ENCODE peak calls at places on chromosomes 6 and 20, in eight cellular contexts. One of them, this sample, is unnamed.

GRCh38 chr6:36595168-36595818 is 1.1 kb downstream of the SRSF3 start:
- DNase-seq in IMR-90: peak
- DNase-seq in neural progenitor cell: peak
- DNase-seq in AG09319: no peak
- DNase-seq in WERI-Rb-1: peak
- DNase-seq in GM12865: no peak
- DNase-seq in H9: no peak
- DNase-seq in testis: peak
- DNase-seq in this sample: peak

GRCh38 chr20:11076434-11076833 is 402.6 kb upstream of the JAG1 start:
- DNase-seq in IMR-90: no peak
- DNase-seq in neural progenitor cell: peak
- DNase-seq in AG09319: no peak
- DNase-seq in WERI-Rb-1: no peak
- DNase-seq in GM12865: no peak
- DNase-seq in H9: no peak
- DNase-seq in testis: no peak
- DNase-seq in this sample: no peak

GRCh38 chr6:88725111-88725711 is 238.2 kb downstream of the RNGTT start:
- DNase-seq in IMR-90: peak
- DNase-seq in neural progenitor cell: peak
- DNase-seq in AG09319: no peak
- DNase-seq in WERI-Rb-1: peak
- DNase-seq in GM12865: peak
- DNase-seq in H9: peak
- DNase-seq in testis: peak
- DNase-seq in this sample: peak

GRCh38 chr20:47989957-47990356 is 204.7 kb upstream of the SULF2 start:
- DNase-seq in IMR-90: no peak
- DNase-seq in neural progenitor cell: no peak
- DNase-seq in AG09319: no peak
- DNase-seq in WERI-Rb-1: peak
- DNase-seq in GM12865: no peak
- DNase-seq in H9: no peak
- DNase-seq in testis: no peak
- DNase-seq in this sample: no peak

GRCh38 chr6:28943557-28944411 is 20.0 kb upstream of the TRIM27 start:
- DNase-seq in IMR-90: peak
- DNase-seq in neural progenitor cell: peak
- DNase-seq in AG09319: peak
- DNase-seq in WERI-Rb-1: peak
- DNase-seq in GM12865: peak
- DNase-seq in H9: peak
- DNase-seq in testis: peak
- DNase-seq in this sample: peak

GRCh38 chr20:33443006-33443511 is 504 bp downstream of the SNTA1 start:
- DNase-seq in IMR-90: no peak
- DNase-seq in neural progenitor cell: no peak
- DNase-seq in AG09319: no peak
- DNase-seq in WERI-Rb-1: no peak
- DNase-seq in GM12865: peak
- DNase-seq in H9: no peak
- DNase-seq in testis: no peak
- DNase-seq in this sample: no peak

GRCh38 chr6:104409913-104410312 is 449.8 kb downstream of the HACE1 start:
- DNase-seq in IMR-90: no peak
- DNase-seq in neural progenitor cell: no peak
- DNase-seq in AG09319: no peak
- DNase-seq in WERI-Rb-1: no peak
- DNase-seq in GM12865: no peak
- DNase-seq in H9: no peak
- DNase-seq in testis: no peak
- DNase-seq in this sample: no peak

GRCh38 chr6:17315262-17315661 is 34.1 kb downstream of the RBM24 start:
- DNase-seq in IMR-90: no peak
- DNase-seq in neural progenitor cell: no peak
- DNase-seq in AG09319: no peak
- DNase-seq in WERI-Rb-1: no peak
- DNase-seq in GM12865: no peak
- DNase-seq in H9: no peak
- DNase-seq in testis: no peak
- DNase-seq in this sample: no peak

GRCh38 chr20:64095455-64095854 is 11.3 kb upstream of the LKAAEAR1 start:
- DNase-seq in IMR-90: no peak
- DNase-seq in neural progenitor cell: no peak
- DNase-seq in AG09319: no peak
- DNase-seq in WERI-Rb-1: no peak
- DNase-seq in GM12865: no peak
- DNase-seq in H9: no peak
- DNase-seq in testis: no peak
- DNase-seq in this sample: no peak

GRCh38 chr20:50317644-50318043 is 127.0 kb downstream of the CEBPB start:
- DNase-seq in IMR-90: no peak
- DNase-seq in neural progenitor cell: no peak
- DNase-seq in AG09319: no peak
- DNase-seq in WERI-Rb-1: no peak
- DNase-seq in GM12865: no peak
- DNase-seq in H9: no peak
- DNase-seq in testis: no peak
- DNase-seq in this sample: no peak

GRCh38 chr20:63735859-63736718 is at the start of gene LIME1:
- DNase-seq in IMR-90: no peak
- DNase-seq in neural progenitor cell: no peak
- DNase-seq in AG09319: no peak
- DNase-seq in WERI-Rb-1: no peak
- DNase-seq in GM12865: peak
- DNase-seq in H9: peak
- DNase-seq in testis: no peak
- DNase-seq in this sample: no peak

GRCh38 chr6:69763763-69764162 is 33.0 kb downstream of the LMBRD1 start:
- DNase-seq in IMR-90: no peak
- DNase-seq in neural progenitor cell: no peak
- DNase-seq in AG09319: no peak
- DNase-seq in WERI-Rb-1: no peak
- DNase-seq in GM12865: no peak
- DNase-seq in H9: no peak
- DNase-seq in testis: no peak
- DNase-seq in this sample: no peak

GRCh38 chr20:31608256-31608980 is 3.3 kb downstream of the ID1 start:
- DNase-seq in IMR-90: peak
- DNase-seq in neural progenitor cell: peak
- DNase-seq in AG09319: no peak
- DNase-seq in WERI-Rb-1: peak
- DNase-seq in GM12865: no peak
- DNase-seq in H9: peak
- DNase-seq in testis: peak
- DNase-seq in this sample: peak

GRCh38 chr6:15472626-15473025 is 190.2 kb downstream of the DTNBP1 start:
- DNase-seq in IMR-90: no peak
- DNase-seq in neural progenitor cell: no peak
- DNase-seq in AG09319: no peak
- DNase-seq in WERI-Rb-1: no peak
- DNase-seq in GM12865: no peak
- DNase-seq in H9: no peak
- DNase-seq in testis: no peak
- DNase-seq in this sample: no peak

GRCh38 chr6:15530411-15530810 is 132.4 kb downstream of the DTNBP1 start:
- DNase-seq in IMR-90: no peak
- DNase-seq in neural progenitor cell: no peak
- DNase-seq in AG09319: no peak
- DNase-seq in WERI-Rb-1: no peak
- DNase-seq in GM12865: no peak
- DNase-seq in H9: peak
- DNase-seq in testis: no peak
- DNase-seq in this sample: no peak

GRCh38 chr20:31842471-31843157 is 2.8 kb downstream of the FOXS1 start:
- DNase-seq in IMR-90: peak
- DNase-seq in neural progenitor cell: peak
- DNase-seq in AG09319: no peak
- DNase-seq in WERI-Rb-1: no peak
- DNase-seq in GM12865: no peak
- DNase-seq in H9: no peak
- DNase-seq in testis: peak
- DNase-seq in this sample: peak

GRCh38 chr6:3385660-3386151 is 71.1 kb downstream of the SLC22A23 start:
- DNase-seq in IMR-90: no peak
- DNase-seq in neural progenitor cell: no peak
- DNase-seq in AG09319: no peak
- DNase-seq in WERI-Rb-1: no peak
- DNase-seq in GM12865: peak
- DNase-seq in H9: no peak
- DNase-seq in testis: peak
- DNase-seq in this sample: no peak

GRCh38 chr20:3889489-3890409 is 562 bp downstream of the PANK2 start:
- DNase-seq in IMR-90: no peak
- DNase-seq in neural progenitor cell: no peak
- DNase-seq in AG09319: no peak
- DNase-seq in WERI-Rb-1: peak
- DNase-seq in GM12865: peak
- DNase-seq in H9: no peak
- DNase-seq in testis: peak
- DNase-seq in this sample: peak

GRCh38 chr6:49284134-49284533 is 178.9 kb downstream of the MMUT start:
- DNase-seq in IMR-90: no peak
- DNase-seq in neural progenitor cell: no peak
- DNase-seq in AG09319: no peak
- DNase-seq in WERI-Rb-1: no peak
- DNase-seq in GM12865: no peak
- DNase-seq in H9: no peak
- DNase-seq in testis: no peak
- DNase-seq in this sample: no peak

GRCh38 chr6:16146527-16146955 is 17.7 kb downstream of the MYLIP start:
- DNase-seq in IMR-90: no peak
- DNase-seq in neural progenitor cell: no peak
- DNase-seq in AG09319: no peak
- DNase-seq in WERI-Rb-1: no peak
- DNase-seq in GM12865: no peak
- DNase-seq in H9: no peak
- DNase-seq in testis: no peak
- DNase-seq in this sample: no peak

GRCh38 chr6:158642097-158642601 is 2.4 kb downstream of the DYNLT1 start:
- DNase-seq in IMR-90: peak
- DNase-seq in neural progenitor cell: no peak
- DNase-seq in AG09319: peak
- DNase-seq in WERI-Rb-1: no peak
- DNase-seq in GM12865: no peak
- DNase-seq in H9: no peak
- DNase-seq in testis: no peak
- DNase-seq in this sample: no peak

GRCh38 chr6:143745160-143746133 is 67.7 kb downstream of the PHACTR2 start:
- DNase-seq in IMR-90: peak
- DNase-seq in neural progenitor cell: peak
- DNase-seq in AG09319: no peak
- DNase-seq in WERI-Rb-1: peak
- DNase-seq in GM12865: no peak
- DNase-seq in H9: peak
- DNase-seq in testis: peak
- DNase-seq in this sample: no peak

GRCh38 chr6:1871936-1872335 is 262.2 kb downstream of the FOXC1 start:
- DNase-seq in IMR-90: no peak
- DNase-seq in neural progenitor cell: peak
- DNase-seq in AG09319: no peak
- DNase-seq in WERI-Rb-1: no peak
- DNase-seq in GM12865: no peak
- DNase-seq in H9: no peak
- DNase-seq in testis: peak
- DNase-seq in this sample: peak

GRCh38 chr6:35311390-35312075 is 13.9 kb downstream of the DEF6 start:
- DNase-seq in IMR-90: no peak
- DNase-seq in neural progenitor cell: no peak
- DNase-seq in AG09319: no peak
- DNase-seq in WERI-Rb-1: no peak
- DNase-seq in GM12865: peak
- DNase-seq in H9: peak
- DNase-seq in testis: no peak
- DNase-seq in this sample: no peak
- TF ChIP-seq CTCF in IMR-90: no peak
- TF ChIP-seq CTCF in neural progenitor cell: no peak
- TF ChIP-seq CTCF in AG09319: no peak
- TF ChIP-seq CTCF in WERI-Rb-1: no peak
- TF ChIP-seq CTCF in GM12865: no peak
- TF ChIP-seq CTCF in H9: no peak
- TF ChIP-seq CTCF in testis: no peak
- TF ChIP-seq CTCF in this sample: no peak

GRCh38 chr20:58693226-58694006 is 816 bp downstream of the NPEPL1 start:
- DNase-seq in IMR-90: no peak
- DNase-seq in neural progenitor cell: peak
- DNase-seq in AG09319: no peak
- DNase-seq in WERI-Rb-1: peak
- DNase-seq in GM12865: peak
- DNase-seq in H9: peak
- DNase-seq in testis: peak
- DNase-seq in this sample: no peak
- TF ChIP-seq CTCF in IMR-90: no peak
- TF ChIP-seq CTCF in neural progenitor cell: no peak
- TF ChIP-seq CTCF in AG09319: no peak
- TF ChIP-seq CTCF in WERI-Rb-1: no peak
- TF ChIP-seq CTCF in GM12865: no peak
- TF ChIP-seq CTCF in H9: no peak
- TF ChIP-seq CTCF in testis: no peak
- TF ChIP-seq CTCF in this sample: no peak

GRCh38 chr20:62377064-62377461 is 9.8 kb upstream of the RPS21 start:
- DNase-seq in IMR-90: no peak
- DNase-seq in neural progenitor cell: no peak
- DNase-seq in AG09319: no peak
- DNase-seq in WERI-Rb-1: no peak
- DNase-seq in GM12865: no peak
- DNase-seq in H9: no peak
- DNase-seq in testis: no peak
- DNase-seq in this sample: no peak

GRCh38 chr20:62378215-62378614 is 8.7 kb upstream of the RPS21 start:
- DNase-seq in IMR-90: no peak
- DNase-seq in neural progenitor cell: no peak
- DNase-seq in AG09319: no peak
- DNase-seq in WERI-Rb-1: no peak
- DNase-seq in GM12865: no peak
- DNase-seq in H9: peak
- DNase-seq in testis: no peak
- DNase-seq in this sample: no peak

GRCh38 chr20:62377615-62378085 is 9.3 kb upstream of the RPS21 start:
- DNase-seq in IMR-90: no peak
- DNase-seq in neural progenitor cell: no peak
- DNase-seq in AG09319: no peak
- DNase-seq in WERI-Rb-1: no peak
- DNase-seq in GM12865: no peak
- DNase-seq in H9: no peak
- DNase-seq in testis: peak
- DNase-seq in this sample: no peak

GRCh38 chr20:62374431-62375152 is 7.5 kb upstream of the LAMA5 start:
- DNase-seq in IMR-90: peak
- DNase-seq in neural progenitor cell: no peak
- DNase-seq in AG09319: no peak
- DNase-seq in WERI-Rb-1: no peak
- DNase-seq in GM12865: no peak
- DNase-seq in H9: no peak
- DNase-seq in testis: no peak
- DNase-seq in this sample: no peak

GRCh38 chr20:62376112-62377063 is 9.3 kb upstream of the LAMA5 start:
- DNase-seq in IMR-90: peak
- DNase-seq in neural progenitor cell: peak
- DNase-seq in AG09319: no peak
- DNase-seq in WERI-Rb-1: peak
- DNase-seq in GM12865: no peak
- DNase-seq in H9: peak
- DNase-seq in testis: peak
- DNase-seq in this sample: peak
- TF ChIP-seq CTCF in IMR-90: peak
- TF ChIP-seq CTCF in neural progenitor cell: peak
- TF ChIP-seq CTCF in AG09319: peak
- TF ChIP-seq CTCF in WERI-Rb-1: peak
- TF ChIP-seq CTCF in GM12865: no peak
- TF ChIP-seq CTCF in H9: peak
- TF ChIP-seq CTCF in testis: peak
- TF ChIP-seq CTCF in this sample: peak

GRCh38 chr6:128070406-128070805 is 169.5 kb upstream of the THEMIS start:
- DNase-seq in IMR-90: peak
- DNase-seq in neural progenitor cell: no peak
- DNase-seq in AG09319: no peak
- DNase-seq in WERI-Rb-1: no peak
- DNase-seq in GM12865: no peak
- DNase-seq in H9: no peak
- DNase-seq in testis: no peak
- DNase-seq in this sample: no peak
- TF ChIP-seq CTCF in IMR-90: no peak
- TF ChIP-seq CTCF in neural progenitor cell: no peak
- TF ChIP-seq CTCF in AG09319: no peak
- TF ChIP-seq CTCF in WERI-Rb-1: no peak
- TF ChIP-seq CTCF in GM12865: no peak
- TF ChIP-seq CTCF in H9: no peak
- TF ChIP-seq CTCF in testis: no peak
- TF ChIP-seq CTCF in this sample: no peak

This sample was measured in heart right ventricle.